ENCODE peak calls at places on chromosome 12, in nine cellular contexts. R, B, D, Q, I, M, F, E and A are unnamed samples.

GRCh38 chr12:22286569-22286968 is 47.9 kb downstream of the ST8SIA1 start:
- DNase-seq in F (no peak), D (no peak), E (peak), I (no peak), M (no peak), Q (no peak), B (no peak), R (no peak), A (no peak)

GRCh38 chr12:116492703-116493324 is 66.4 kb upstream of the MAP1LC3B2 start:
- DNase-seq in B (no peak), Q (no peak), I (no peak), F (no peak), M (no peak), R (peak), D (peak), E (no peak), A (no peak)

GRCh38 chr12:129423041-129423580 is 480.7 kb downstream of the TMEM132D start:
- DNase-seq in Q (no peak), B (no peak), D (no peak), E (no peak), M (no peak), I (no peak), F (no peak), R (no peak), A (no peak)

GRCh38 chr12:40164034-40164433 is 58.2 kb upstream of the SLC2A13 start:
- DNase-seq in R (no peak), M (no peak), E (no peak), B (no peak), F (no peak), I (no peak), D (no peak), Q (no peak), A (no peak)

GRCh38 chr12:63967358-63967757 is 122.9 kb downstream of the SRGAP1 start:
- DNase-seq in R (no peak), Q (no peak), M (no peak), D (no peak), B (peak), I (no peak), F (no peak), E (no peak), A (no peak)

GRCh38 chr12:18595406-18595805 is 142.4 kb downstream of the PLCZ1 start:
- DNase-seq in F (no peak), E (no peak), M (no peak), Q (no peak), B (no peak), D (peak), R (no peak), I (no peak), A (no peak)

GRCh38 chr12:20282411-20282810 is 85.9 kb upstream of the PDE3A start:
- DNase-seq in M (no peak), R (no peak), B (no peak), D (no peak), I (no peak), F (no peak), E (no peak), Q (no peak), A (no peak)

GRCh38 chr12:94277426-94278000 is 129.1 kb downstream of the PLXNC1 start:
- DNase-seq in D (no peak), B (no peak), M (no peak), Q (no peak), F (no peak), E (no peak), I (no peak), R (no peak), A (no peak)

GRCh38 chr12:119486599-119487154 is 106.9 kb upstream of the TMEM233 start:
- DNase-seq in I (no peak), E (no peak), F (no peak), Q (no peak), M (no peak), R (no peak), D (no peak), B (no peak), A (no peak)

GRCh38 chr12:124567673-124568373 is 411 bp upstream of the NCOR2 start:
- DNase-seq in F (peak), D (peak), E (peak), Q (peak), B (peak), I (peak), M (peak), R (no peak), A (peak)
- H3K27ac ChIP-seq in F (peak), D (peak), E (peak), Q (peak), B (peak), I (peak), M (peak), R (no peak), A (peak)

GRCh38 chr12:11497438-11497837 is 102.1 kb upstream of the PRB2 start:
- DNase-seq in E (no peak), F (no peak), Q (no peak), I (no peak), D (no peak), R (no peak), M (no peak), B (no peak), A (no peak)
- H3K27ac ChIP-seq in E (no peak), F (no peak), Q (no peak), I (no peak), D (no peak), R (no peak), M (no peak), B (no peak), A (no peak)

GRCh38 chr12:57941165-57941894 is at the start of gene ATP23:
- DNase-seq in M (peak), D (peak), E (peak), F (peak), Q (peak), B (peak), R (peak), I (peak), A (peak)
- H3K27ac ChIP-seq in M (peak), D (peak), E (peak), F (peak), Q (peak), B (peak), R (peak), I (peak), A (peak)

GRCh38 chr12:112350593-112351592 is 31.3 kb downstream of the HECTD4 start:
- DNase-seq in D (no peak), E (no peak), R (no peak), M (no peak), B (no peak), Q (no peak), F (no peak), I (no peak), A (no peak)
- H3K27ac ChIP-seq in D (no peak), E (no peak), R (no peak), M (no peak), B (no peak), Q (no peak), F (no peak), I (no peak), A (no peak)